ENCODE peak calls at places on chromosomes 6 and 20, in four cellular contexts. S, I, B and W are unnamed samples.

GRCh38 chr6:42451595-42452170 is at the start of gene TRERF1:
- DNase-seq in I (peak), S (peak), B (peak), W (peak)

GRCh38 chr20:14879020-14879697 is 541.7 kb upstream of the FLRT3 start:
- DNase-seq in I (no peak), B (no peak), S (no peak), W (peak)

GRCh38 chr20:38881806-38882440 is 44.3 kb upstream of the FAM83D start:
- DNase-seq in S (no peak), B (no peak), I (no peak), W (no peak)

GRCh38 chr6:155495011-155495768 is 39.6 kb upstream of the NOX3 start:
- DNase-seq in B (no peak), I (peak), S (peak), W (peak)

GRCh38 chr20:37699202-37699601 is 5.4 kb downstream of the CTNNBL1 start:
- DNase-seq in S (no peak), B (no peak), I (peak), W (no peak)

GRCh38 chr6:100246206-100246605 is 218.5 kb downstream of the SIM1 start:
- DNase-seq in B (no peak), I (no peak), S (no peak), W (no peak)

GRCh38 chr6:6390849-6391602 is 70.6 kb upstream of the F13A1 start:
- DNase-seq in S (no peak), B (peak), I (no peak), W (no peak)

GRCh38 chr20:42118409-42119125 is 500.4 kb upstream of the CHD6 start:
- DNase-seq in I (no peak), S (no peak), B (no peak), W (no peak)

GRCh38 chr6:165229216-165229615 is 80.2 kb downstream of the C6orf118 start:
- DNase-seq in B (no peak), S (no peak), I (no peak), W (no peak)

GRCh38 chr20:51195419-51195901 is 172.6 kb upstream of the KCNG1 start:
- DNase-seq in B (no peak), I (no peak), S (no peak), W (peak)

GRCh38 chr20:289693-290080 is 863 bp downstream of the C20orf96 start:
- DNase-seq in I (no peak), S (no peak), B (no peak), W (no peak)

GRCh38 chr6:39037707-39038106 is 10.9 kb upstream of the GLP1R start:
- DNase-seq in I (no peak), B (no peak), S (no peak), W (no peak)

GRCh38 chr6:56366112-56366852 is 118.9 kb upstream of the COL21A1 start:
- DNase-seq in S (no peak), I (no peak), B (no peak), W (peak)

GRCh38 chr6:167695831-167696230 is 130.9 kb upstream of the AFDN start:
- DNase-seq in B (no peak), S (no peak), I (no peak), W (no peak)

GRCh38 chr20:23164176-23164601 is 78.1 kb upstream of the CD93 start:
- DNase-seq in S (no peak), B (no peak), I (no peak), W (no peak)

GRCh38 chr20:63482021-63482587 is 9.6 kb upstream of the KCNQ2 start:
- DNase-seq in B (no peak), I (no peak), S (no peak), W (no peak)

GRCh38 chr6:93176070-93176469 is 243.3 kb downstream of the EPHA7 start:
- DNase-seq in I (no peak), S (no peak), B (no peak), W (no peak)

GRCh38 chr6:17884501-17885039 is 102.9 kb downstream of the KIF13A start:
- DNase-seq in B (no peak), I (no peak), S (no peak), W (no peak)

GRCh38 chr6:53691667-53692133 is 26.1 kb upstream of the KLHL31 start:
- DNase-seq in I (no peak), S (no peak), B (no peak), W (peak)

GRCh38 chr20:47847882-47848485 is 62.7 kb upstream of the SULF2 start:
- DNase-seq in I (no peak), S (no peak), B (no peak), W (no peak)

GRCh38 chr6:138099832-138100231 is 7.4 kb downstream of the PERP start:
- DNase-seq in B (no peak), I (no peak), S (no peak), W (peak)

GRCh38 chr6:37259191-37259590 is 1.2 kb upstream of the TMEM217 start:
- DNase-seq in I (no peak), B (no peak), S (no peak), W (peak)

GRCh38 chr6:42394881-42395620 is 56.7 kb downstream of the TRERF1 start:
- DNase-seq in S (no peak), B (no peak), I (no peak), W (no peak)

GRCh38 chr6:134238006-134238405 is 79.9 kb downstream of the SGK1 start:
- DNase-seq in B (no peak), S (no peak), I (no peak), W (no peak)

GRCh38 chr20:49568491-49569151 is 684 bp upstream of the PTGIS start:
- DNase-seq in S (peak), I (no peak), B (no peak), W (no peak)

GRCh38 chr6:164208371-164208770 is 793.9 kb downstream of the QKI start:
- DNase-seq in I (no peak), S (no peak), B (no peak), W (no peak)

GRCh38 chr20:23776067-23776771 is 25.5 kb upstream of the CST1 start:
- DNase-seq in B (no peak), S (no peak), I (no peak), W (no peak)

GRCh38 chr6:46687619-46688097 is at the start of gene TDRD6:
- DNase-seq in B (no peak), S (peak), I (no peak), W (no peak)

GRCh38 chr6:39843305-39844020 is 51.3 kb downstream of the DAAM2 start:
- DNase-seq in S (no peak), B (no peak), I (no peak), W (no peak)

GRCh38 chr6:4698901-4699659 is 77.1 kb upstream of the CDYL start:
- DNase-seq in S (no peak), I (no peak), B (no peak), W (no peak)

GRCh38 chr6:62746968-62747367 is 460.9 kb upstream of the KHDRBS2 start:
- DNase-seq in B (no peak), I (no peak), S (no peak), W (no peak)